ENCODE peak calls at places on chromosomes 11 and 22, in five cellular contexts. Z, C, O, F and W are unnamed samples.

GRCh38 chr11:123505546-123506299 is 75.7 kb downstream of the GRAMD1B start:
- DNase-seq in C (no peak), O (no peak), F (no peak), Z (no peak), W (no peak)

GRCh38 chr22:35380537-35381423 is at the start of gene HMOX1:
- DNase-seq in Z (peak), F (peak), O (peak), C (peak), W (no peak)

GRCh38 chr11:110921742-110922200 is 209.5 kb upstream of the ARHGAP20 start:
- DNase-seq in O (no peak), Z (no peak), F (no peak), C (peak), W (no peak)

GRCh38 chr11:18540207-18541009 is 13.7 kb upstream of the TSG101 start:
- DNase-seq in Z (no peak), O (no peak), F (no peak), C (peak), W (no peak)

GRCh38 chr11:58525037-58525614 is 17.2 kb upstream of the OR5B21 start:
- DNase-seq in Z (no peak), F (no peak), C (no peak), O (no peak), W (peak)

GRCh38 chr11:77473001-77473800 is 693 bp downstream of the PAK1 start:
- DNase-seq in Z (peak), O (peak), F (peak), C (no peak), W (peak)

GRCh38 chr11:20327377-20327776 is 36.1 kb upstream of the HTATIP2 start:
- DNase-seq in Z (no peak), O (no peak), C (no peak), F (no peak), W (no peak)

GRCh38 chr22:46336119-46337078 is 885 bp downstream of the TRMU start:
- DNase-seq in O (no peak), F (no peak), Z (no peak), C (peak), W (no peak)

GRCh38 chr11:6674856-6675255 is 8.3 kb downstream of the MRPL17 start:
- DNase-seq in C (no peak), O (no peak), Z (no peak), F (no peak), W (no peak)

GRCh38 chr11:128726464-128727139 is 32.7 kb downstream of the FLI1 start:
- DNase-seq in F (peak), C (no peak), Z (no peak), O (no peak), W (peak)

GRCh38 chr22:31574015-31574670 is 77.8 kb downstream of the SFI1 start:
- DNase-seq in C (no peak), F (no peak), Z (no peak), O (no peak), W (no peak)

GRCh38 chr11:504053-504993 is 2.7 kb downstream of the RNH1 start:
- DNase-seq in O (no peak), C (no peak), F (no peak), Z (no peak), W (no peak)

GRCh38 chr11:129933866-129934265 is 38.5 kb upstream of the NFRKB start:
- DNase-seq in O (no peak), C (no peak), F (no peak), Z (no peak), W (no peak)

GRCh38 chr22:41302016-41302767 is 867 bp downstream of the ZC3H7B start:
- DNase-seq in O (peak), C (no peak), F (no peak), Z (no peak), W (no peak)

GRCh38 chr22:41417622-41418390 is 28.8 kb downstream of the TOB2 start:
- DNase-seq in F (no peak), Z (peak), C (no peak), O (no peak), W (no peak)

GRCh38 chr22:35330258-35330861 is 30.7 kb downstream of the TOM1 start:
- DNase-seq in Z (no peak), C (peak), F (peak), O (peak), W (peak)

GRCh38 chr11:1979607-1980006 is 18.0 kb downstream of the H19 start:
- DNase-seq in Z (no peak), C (no peak), O (no peak), F (no peak), W (no peak)

GRCh38 chr11:47494996-47495855 is 46.3 kb upstream of the RAPSN start:
- DNase-seq in O (no peak), C (peak), F (no peak), Z (no peak), W (no peak)

GRCh38 chr22:30859714-30860095 is 108.9 kb downstream of the MORC2 start:
- DNase-seq in F (no peak), O (no peak), C (no peak), Z (no peak), W (no peak)

GRCh38 chr11:18253778-18254338 is 5.4 kb upstream of the SAA2 start:
- DNase-seq in C (no peak), F (no peak), O (no peak), Z (no peak), W (no peak)

GRCh38 chr11:83033972-83034672 is 37.6 kb downstream of the RAB30 start:
- DNase-seq in Z (peak), F (no peak), C (peak), O (no peak), W (no peak)

GRCh38 chr11:18393581-18394299 is 623 bp upstream of the LDHA start:
- DNase-seq in O (no peak), Z (no peak), C (no peak), F (no peak), W (no peak)

GRCh38 chr11:45801723-45802315 is 3.1 kb upstream of the SLC35C1 start:
- DNase-seq in O (no peak), C (no peak), F (no peak), Z (no peak), W (no peak)

GRCh38 chr22:16601437-16602223 is 9.0 kb upstream of the CCT8L2 start:
- DNase-seq in C (no peak), F (no peak), Z (no peak), O (no peak), W (no peak)

GRCh38 chr11:46877580-46877979 is 31.5 kb upstream of the CKAP5 start:
- DNase-seq in Z (no peak), O (no peak), F (no peak), C (no peak), W (no peak)

GRCh38 chr11:117188620-117189081 is 10.1 kb downstream of the SIDT2 start:
- DNase-seq in F (no peak), O (peak), Z (no peak), C (no peak), W (no peak)